ENCODE peak calls at places on chromosome 19, in four cellular contexts. W, P, O and R are unnamed samples.

GRCh38 chr19:845707-846481 is 5.1 kb downstream of the PRTN3 start:
- DNase-seq in W (no peak), P (no peak), O (no peak), R (no peak)

GRCh38 chr19:27750697-27751391 is 1462.1 kb downstream of the UQCRFS1 start:
- DNase-seq in W (no peak), P (no peak), O (no peak), R (no peak)

GRCh38 chr19:35261356-35262100 is 7.2 kb upstream of the USF2 start:
- DNase-seq in W (no peak), P (no peak), O (peak), R (no peak)

GRCh38 chr19:14416743-14417214 is 2.4 kb downstream of the DDX39A start:
- DNase-seq in W (no peak), P (no peak), O (no peak), R (no peak)

GRCh38 chr19:52535831-52536800 is 8.6 kb downstream of the ZNF808 start:
- DNase-seq in W (peak), P (peak), O (peak), R (peak)

GRCh38 chr19:33740811-33741396 is 55.8 kb upstream of the KCTD15 start:
- DNase-seq in W (no peak), P (no peak), O (no peak), R (no peak)

GRCh38 chr19:489418-490196 is 6.7 kb upstream of the MADCAM1 start:
- DNase-seq in W (no peak), P (no peak), O (no peak), R (no peak)

GRCh38 chr19:40530091-40530901 is 46.4 kb upstream of the SHKBP1 start:
- DNase-seq in W (no peak), P (no peak), O (no peak), R (no peak)

GRCh38 chr19:7554990-7555864 is 19.7 kb downstream of the PNPLA6 start:
- DNase-seq in W (no peak), P (no peak), O (no peak), R (no peak)

GRCh38 chr19:33250500-33250899 is 24.9 kb upstream of the SLC7A10 start:
- DNase-seq in W (no peak), P (no peak), O (no peak), R (no peak)

GRCh38 chr19:30307191-30307974 is 64.8 kb upstream of the ZNF536 start:
- DNase-seq in W (no peak), P (no peak), O (no peak), R (no peak)

GRCh38 chr19:48398329-48399235 is 5.1 kb downstream of the GRIN2D start:
- DNase-seq in W (no peak), P (peak), O (peak), R (peak)

GRCh38 chr19:42455621-42456081 is 12.9 kb upstream of the CXCL17 start:
- DNase-seq in W (no peak), P (no peak), O (no peak), R (no peak)
- TF ChIP-seq CTCF in W (no peak), P (no peak), O (no peak), R (no peak)

DNA sequence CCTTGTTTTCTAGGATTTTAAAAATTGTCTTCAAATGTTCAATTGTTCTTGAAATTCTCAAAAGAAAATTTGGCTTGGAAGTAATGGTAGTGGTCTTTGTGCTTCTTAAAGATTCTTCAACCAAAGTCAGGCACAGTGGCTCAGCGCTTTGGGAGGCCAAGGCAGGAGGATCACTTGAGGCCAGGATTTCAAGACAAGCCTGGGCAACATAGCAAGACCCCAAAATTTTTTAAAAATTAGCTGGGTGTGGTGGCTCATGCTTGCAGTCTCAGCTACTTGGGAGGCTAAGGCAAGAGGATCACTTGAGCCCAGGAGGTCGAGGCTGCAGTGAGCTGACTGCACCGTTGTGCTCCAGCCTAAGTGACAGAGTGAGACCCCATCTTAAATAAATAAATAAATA is 153.5 kb upstream of the ZNF507 start:
- DNase-seq in W (no peak), P (no peak), O (no peak), R (no peak)
- TF ChIP-seq CTCF in W (no peak), P (no peak), O (no peak), R (no peak)

DNA sequence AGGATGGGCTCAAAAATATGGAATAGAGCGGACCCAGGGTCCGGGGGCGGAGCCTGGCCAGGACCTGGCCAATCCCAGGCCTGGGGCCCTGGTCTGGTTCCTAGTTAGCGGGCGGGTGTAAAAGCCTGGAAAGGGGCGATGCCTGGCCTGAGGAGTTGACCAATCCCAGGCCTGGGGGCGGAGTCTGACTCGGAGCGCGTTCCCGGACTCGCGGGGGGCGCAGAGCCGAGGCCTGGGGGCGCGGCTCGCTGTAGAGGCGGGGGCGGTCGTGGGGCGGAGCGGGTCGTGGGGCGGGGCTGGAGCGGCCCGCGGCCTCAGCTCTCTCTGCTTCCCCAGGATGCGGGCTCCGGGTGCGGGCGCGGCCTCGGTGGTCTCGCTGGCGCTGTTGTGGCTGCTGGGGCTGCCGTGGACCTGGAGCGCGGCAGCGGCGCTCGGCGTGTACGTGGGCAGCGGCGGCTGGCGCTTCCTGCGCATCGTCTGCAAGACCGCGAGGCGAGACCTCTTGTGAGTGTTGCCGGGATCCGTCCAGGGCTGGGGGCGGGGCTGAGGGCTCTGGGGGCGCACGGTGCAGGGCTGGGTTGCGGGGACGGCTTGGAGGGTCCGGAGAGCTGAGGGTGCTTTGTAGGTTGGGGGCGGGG is at the start of gene SLC27A1:
- DNase-seq in W (peak), P (peak), O (peak), R (peak)
- TF ChIP-seq CTCF in W (no peak), P (no peak), O (no peak), R (no peak)

DNA sequence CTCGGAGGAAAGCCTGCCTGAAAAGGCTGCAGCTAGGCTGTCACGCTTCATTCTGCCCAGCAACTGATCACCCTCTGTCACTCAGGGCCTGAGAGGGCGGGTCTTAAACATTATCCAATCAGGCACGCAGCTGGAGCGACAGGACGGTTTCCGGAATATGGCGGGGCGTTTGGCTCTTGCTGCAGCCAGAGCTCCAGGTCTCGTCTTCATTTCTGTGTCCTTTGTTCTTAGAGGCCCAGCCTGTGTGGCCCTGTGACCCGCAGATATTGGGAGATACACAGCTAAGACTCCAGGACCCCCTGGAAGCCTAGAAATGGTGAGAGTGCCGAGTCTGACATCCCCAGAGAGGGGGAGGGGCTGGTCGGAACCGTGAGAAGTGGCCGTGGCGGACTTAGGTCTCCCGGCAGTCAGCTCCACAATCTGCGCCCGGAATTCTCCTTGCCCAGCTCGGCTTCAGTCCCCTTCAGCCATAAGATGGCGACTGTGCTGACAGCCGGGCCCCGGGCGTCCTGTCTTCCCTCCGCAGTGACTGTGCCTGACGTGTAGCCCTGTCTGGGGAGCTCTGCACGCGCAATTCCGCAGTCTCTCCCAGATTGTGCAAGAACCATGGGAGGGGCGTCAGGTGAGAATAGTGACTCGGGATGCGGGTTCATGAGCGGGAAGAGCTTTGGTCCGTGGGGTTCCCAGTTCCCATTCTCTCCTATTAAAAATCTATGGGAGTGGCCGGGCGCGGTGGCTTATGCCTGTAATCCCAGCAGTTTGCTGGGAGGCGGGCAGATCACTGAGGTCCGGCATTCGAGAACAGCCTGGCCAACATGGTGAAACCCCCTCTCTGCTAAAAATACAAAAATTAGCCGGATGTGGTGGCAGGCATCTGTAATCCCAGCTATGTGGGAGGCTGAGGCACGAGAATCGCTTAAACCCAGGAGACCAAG is at the start of gene ZNF429:
- DNase-seq in W (peak), P (peak), O (peak), R (peak)
- TF ChIP-seq CTCF in W (no peak), P (peak), O (no peak), R (no peak)

GRCh38 chr19:49556412-49557398 is 23.7 kb downstream of the NOSIP start:
- DNase-seq in W (no peak), P (no peak), O (no peak), R (no peak)

GRCh38 chr19:49555600-49556411 is 24.6 kb downstream of the NOSIP start:
- DNase-seq in W (no peak), P (peak), O (peak), R (no peak)

GRCh38 chr19:49552749-49553148 is 24.9 kb downstream of the RCN3 start:
- DNase-seq in W (no peak), P (no peak), O (no peak), R (no peak)

GRCh38 chr19:49553451-49554271 is 25.9 kb downstream of the RCN3 start:
- DNase-seq in W (no peak), P (no peak), O (no peak), R (no peak)

GRCh38 chr19:49554701-49555181 is 25.6 kb downstream of the NOSIP start:
- DNase-seq in W (no peak), P (no peak), O (no peak), R (no peak)
- TF ChIP-seq CTCF in W (no peak), P (no peak), O (no peak), R (no peak)

DNA sequence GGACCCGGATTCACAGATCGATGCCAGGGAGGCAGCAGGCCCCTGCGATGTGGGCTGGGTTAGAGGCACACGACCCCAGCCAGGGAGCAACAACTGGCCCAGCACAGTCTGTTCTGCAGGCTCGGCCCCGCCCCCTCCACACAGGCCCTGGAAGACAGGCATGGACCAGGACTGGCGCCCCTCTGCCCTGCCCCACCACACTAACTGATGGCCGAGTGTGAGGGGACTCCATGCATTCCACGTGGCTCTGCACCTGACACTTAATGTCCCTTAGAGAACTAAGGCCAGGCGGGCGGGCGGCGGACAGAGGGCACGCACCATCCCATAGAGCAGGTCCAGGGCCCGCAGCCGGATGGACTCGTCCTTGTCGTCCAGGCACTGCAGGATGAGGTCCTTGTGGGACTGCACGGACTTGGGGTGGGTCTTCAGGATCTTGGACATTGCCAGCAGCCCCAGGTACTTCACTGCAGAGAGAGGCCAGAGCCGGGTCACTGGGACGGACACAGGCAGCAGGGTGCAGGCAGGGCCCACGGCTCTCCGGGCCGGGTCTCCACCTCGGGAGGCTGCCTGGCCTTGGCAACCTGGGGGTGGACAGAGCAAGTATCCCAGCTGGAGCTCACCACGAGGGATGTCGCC is 24.8 kb downstream of the IZUMO4 start:
- DNase-seq in W (no peak), P (no peak), O (no peak), R (no peak)
- TF ChIP-seq CTCF in W (no peak), P (no peak), O (no peak), R (no peak)

GRCh38 chr19:45495178-45495577 is 1.7 kb downstream of the RTN2 start:
- DNase-seq in W (no peak), P (no peak), O (no peak), R (no peak)

GRCh38 chr19:45494261-45494916 is 2.5 kb downstream of the RTN2 start:
- DNase-seq in W (no peak), P (no peak), O (no peak), R (no peak)

GRCh38 chr19:45492137-45492626 is 4.7 kb downstream of the RTN2 start:
- DNase-seq in W (no peak), P (no peak), O (no peak), R (no peak)

GRCh38 chr19:45489216-45489855 is 7.5 kb downstream of the RTN2 start:
- DNase-seq in W (no peak), P (no peak), O (no peak), R (no peak)

GRCh38 chr19:45492627-45493470 is 4.0 kb downstream of the RTN2 start:
- DNase-seq in W (peak), P (peak), O (no peak), R (peak)
- TF ChIP-seq CTCF in W (no peak), P (no peak), O (no peak), R (no peak)

DNA sequence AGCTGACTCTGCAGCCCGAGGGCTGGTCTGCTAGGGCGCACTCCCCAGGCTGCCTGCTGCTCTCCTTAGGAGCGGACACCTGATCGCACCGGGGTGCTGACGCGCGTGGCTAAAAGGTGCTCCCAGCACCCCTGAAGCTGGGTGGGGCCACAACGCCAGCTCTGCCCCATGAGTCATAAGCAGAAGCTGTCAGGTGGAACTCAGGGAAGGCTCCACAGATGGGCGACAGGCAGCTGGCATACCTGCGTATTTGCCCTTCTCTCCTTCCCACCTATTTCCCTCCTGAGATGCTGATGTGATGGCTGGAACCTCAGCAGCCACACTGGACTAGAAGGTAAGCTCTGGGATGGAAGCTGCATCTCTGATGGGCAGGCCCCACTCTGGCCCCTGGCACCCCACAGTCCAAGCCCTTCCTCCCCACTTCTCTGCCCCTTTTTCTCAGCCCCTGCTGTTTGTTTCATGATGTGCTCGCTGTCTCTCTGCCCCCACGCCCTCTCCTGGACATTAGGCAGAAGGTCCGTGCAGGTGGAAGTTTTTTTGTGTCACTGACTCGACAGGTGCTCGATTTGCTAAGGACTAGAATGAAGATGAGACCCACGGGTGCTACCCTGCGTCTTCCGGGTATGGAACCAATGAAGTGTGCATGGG is 30.3 kb upstream of the CACTIN start:
- DNase-seq in W (no peak), P (no peak), O (no peak), R (no peak)
- TF ChIP-seq CTCF in W (no peak), P (no peak), O (no peak), R (no peak)

DNA sequence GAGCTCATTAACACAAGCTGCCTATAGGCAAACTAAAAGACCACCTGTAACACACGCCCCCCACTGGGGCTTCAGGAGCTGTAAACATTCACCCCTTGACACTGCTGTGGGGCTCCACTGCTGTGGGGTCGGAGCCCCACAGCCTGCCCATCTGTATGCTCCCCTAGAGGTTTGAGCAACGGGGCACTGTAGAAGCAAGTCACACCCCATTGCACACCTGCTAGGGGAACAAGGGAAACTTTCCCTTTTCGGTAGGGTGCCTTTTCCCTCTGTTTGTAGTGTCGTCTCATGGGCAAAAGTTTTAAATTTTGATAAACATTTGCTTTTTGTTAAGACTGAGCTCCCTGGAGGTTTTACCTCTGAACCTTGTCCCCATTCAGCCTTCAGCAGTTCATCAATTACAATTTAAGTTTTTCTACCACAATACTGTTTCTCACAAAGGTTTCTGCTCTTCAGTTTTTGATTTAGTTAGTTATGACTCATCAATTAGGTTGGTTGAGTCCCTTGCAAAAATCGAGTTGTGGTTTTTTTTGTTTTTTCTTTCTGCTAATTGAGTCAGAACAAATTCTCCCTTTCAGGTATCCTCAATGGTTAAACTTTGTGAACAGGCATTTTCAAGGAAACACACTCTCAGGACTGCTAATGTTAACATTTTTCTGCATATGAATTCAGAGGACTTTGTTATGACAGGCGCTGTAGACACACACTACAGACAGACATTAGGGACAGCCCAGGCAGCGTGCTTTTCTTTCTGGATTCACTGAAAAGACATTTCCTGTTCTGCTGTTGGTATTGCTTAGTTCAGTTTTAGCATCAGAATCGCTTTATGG is 35.1 kb downstream of the ZNF433 start:
- DNase-seq in W (no peak), P (no peak), O (no peak), R (no peak)
- TF ChIP-seq CTCF in W (no peak), P (no peak), O (no peak), R (no peak)